ENCODE peak calls at places on chromosomes 2 and 18, in nine cellular contexts. V is heart left ventricle, Y is small intestine, C is tibial artery, U is aorta, B is GM23338, T is hepatocyte, W is Peyer's patch, G is neural progenitor cell. J is an unnamed sample.
A peak's percentile ranks its signal among the peaks of the same experiment; 100 is the strongest.

GRCh38 chr2:72630767-72631166 is 195.1 kb downstream of the EXOC6B start:
- DNase-seq in V (no peak), Y (no peak), C (no peak), U (no peak), B (no peak), T (no peak), W (no peak), G (no peak), J (no peak)

GRCh38 chr2:72915907-72916742 is 1.2 kb upstream of the EMX1 start:
- DNase-seq in V (no peak), Y (peak; percentile 83), C (peak; percentile 60), U (peak; percentile 77), B (peak; percentile 92), T (peak; percentile 79), W (no peak), G (peak; percentile 94), J (no peak)

GRCh38 chr2:37852585-37853014 is 72.5 kb upstream of the RMDN2 start:
- DNase-seq in V (no peak), Y (no peak), C (no peak), U (no peak), B (no peak), T (no peak), W (no peak), G (no peak), J (no peak)

GRCh38 chr2:178404380-178404767 is 46.6 kb downstream of the PRKRA start:
- DNase-seq in V (no peak), Y (no peak), C (no peak), U (no peak), B (no peak), T (no peak), W (no peak), G (no peak), J (no peak)

GRCh38 chr18:5057348-5058012 is 139.6 kb downstream of the AKAIN1 start:
- DNase-seq in V (peak; percentile 38), Y (peak; percentile 52), C (peak; percentile 64), U (peak; percentile 79), B (peak; percentile 89), T (peak; percentile 78), W (no peak), G (peak; percentile 85), J (peak; percentile 23)

GRCh38 chr2:232385660-232386489 is 7.3 kb downstream of the ALPP start:
- DNase-seq in V (no peak), Y (no peak), C (no peak), U (no peak), B (peak; percentile 72), T (peak; percentile 83), W (no peak), G (peak; percentile 22), J (no peak)

GRCh38 chr2:48425402-48425801 is 104.6 kb upstream of the STON1 start:
- DNase-seq in V (no peak), Y (no peak), C (no peak), U (no peak), B (no peak), T (no peak), W (no peak), G (no peak), J (no peak)

GRCh38 chr2:56456791-56457190 is 273.0 kb downstream of the CCDC85A start:
- DNase-seq in V (no peak), Y (no peak), C (no peak), U (no peak), B (no peak), T (no peak), W (no peak), G (no peak), J (no peak)

GRCh38 chr2:68135448-68136320 is 22.0 kb upstream of the PNO1 start:
- DNase-seq in V (no peak), Y (peak; percentile 48), C (no peak), U (no peak), B (no peak), T (no peak), W (no peak), G (no peak), J (no peak)

GRCh38 chr2:68365087-68365486 is at the start of gene PLEK:
- DNase-seq in V (peak; percentile 38), Y (peak; percentile 9), C (peak; percentile 77), U (peak; percentile 76), B (no peak), T (no peak), W (peak; percentile 79), G (no peak), J (peak; percentile 56)

GRCh38 chr2:9310390-9310789 is 103.8 kb downstream of the ASAP2 start:
- DNase-seq in V (peak; percentile 66), Y (peak; percentile 80), C (peak; percentile 88), U (peak; percentile 86), B (no peak), T (peak; percentile 36), W (no peak), G (no peak), J (peak; percentile 72)

GRCh38 chr2:1613731-1614354 is 130.5 kb downstream of the PXDN start:
- DNase-seq in V (no peak), Y (no peak), C (no peak), U (peak; percentile 56), B (peak; percentile 54), T (no peak), W (no peak), G (no peak), J (peak; percentile 47)

GRCh38 chr2:105933906-105934305 is 189.2 kb downstream of the NCK2 start:
- DNase-seq in V (no peak), Y (no peak), C (no peak), U (no peak), B (peak; percentile 11), T (peak; percentile 32), W (no peak), G (no peak), J (no peak)

GRCh38 chr2:236661762-236662110 is 92.1 kb downstream of the ACKR3 start:
- DNase-seq in V (no peak), Y (no peak), C (no peak), U (no peak), B (no peak), T (no peak), W (no peak), G (no peak), J (no peak)

GRCh38 chr2:42249887-42250286 is 80.7 kb downstream of the EML4 start:
- DNase-seq in V (peak; percentile 41), Y (peak; percentile 65), C (no peak), U (no peak), B (no peak), T (no peak), W (no peak), G (no peak), J (no peak)

GRCh38 chr2:123953848-123954247 is 71.2 kb upstream of the CNTNAP5 start:
- DNase-seq in V (no peak), Y (no peak), C (no peak), U (no peak), B (no peak), T (peak; percentile 31), W (no peak), G (no peak), J (no peak)

GRCh38 chr18:40949138-40949949 is 1005.7 kb upstream of the PIK3C3 start:
- DNase-seq in V (no peak), Y (no peak), C (no peak), U (peak; percentile 44), B (no peak), T (no peak), W (no peak), G (no peak), J (no peak)

DNA sequence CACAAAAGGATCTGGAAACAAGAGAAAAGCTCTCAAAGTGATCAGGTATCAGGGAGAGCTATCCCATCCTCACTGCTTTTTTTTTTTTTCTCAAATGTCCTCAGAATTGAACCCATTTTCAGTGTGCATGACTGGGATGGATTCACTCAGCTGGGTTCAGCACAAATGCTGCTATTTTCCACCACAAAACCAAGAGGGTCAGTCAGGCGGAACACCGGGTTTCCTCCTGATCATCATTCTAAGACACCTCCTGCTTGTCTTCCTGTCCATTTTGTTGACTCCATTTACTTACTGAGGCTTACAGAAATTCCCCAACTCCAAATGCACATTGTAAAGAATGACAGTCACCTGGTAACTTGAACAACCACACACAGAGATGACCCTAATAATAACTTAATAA is 39.9 kb downstream of the CYRIA start:
- DNase-seq in V (no peak), Y (no peak), C (no peak), U (no peak), B (no peak), T (no peak), W (peak; percentile 84), G (no peak), J (no peak)
- H3K4me1 ChIP-seq in V (peaks cover 97% of the 10 kb centered on the region), Y (peaks cover 10% of the 10 kb centered on the region), C (peaks cover 16% of the 10 kb centered on the region), U (no peaks in the 10 kb centered on the region), B (peaks cover 16% of the 10 kb centered on the region), T (no peaks in the 10 kb centered on the region), W (peaks cover 16% of the 10 kb centered on the region), G (peaks cover 15% of the 10 kb centered on the region), J (peaks cover 64% of the 10 kb centered on the region)

GRCh38 chr2:62570861-62571698 is 65.1 kb upstream of the TMEM17 start:
- DNase-seq in V (no peak), Y (peak; percentile 42), C (peak; percentile 67), U (no peak), B (peak; percentile 73), T (peak; percentile 50), W (no peak), G (peak; percentile 17), J (peak; percentile 21)
- H3K4me1 ChIP-seq in V (peaks cover 5% of the 10 kb centered on the region), Y (peaks cover 3% of the 10 kb centered on the region), C (peaks cover 9% of the 10 kb centered on the region), U (no peaks in the 10 kb centered on the region), B (peaks cover 12% of the 10 kb centered on the region), T (peaks cover 9% of the 10 kb centered on the region), W (no peaks in the 10 kb centered on the region), G (peaks cover 11% of the 10 kb centered on the region), J (peaks cover 12% of the 10 kb centered on the region)

GRCh38 chr2:112646102-112646719 is 472 bp downstream of the SLC20A1 start:
- DNase-seq in V (no peak), Y (peak; percentile 29), C (no peak), U (peak; percentile 87), B (peak; percentile 32), T (no peak), W (no peak), G (peak; percentile 34), J (no peak)

GRCh38 chr2:112645396-112646101 is at the start of gene SLC20A1:
- DNase-seq in V (peak; percentile 97), Y (peak; percentile 95), C (peak; percentile 97), U (peak; percentile 99), B (peak; percentile 96), T (peak; percentile 96), W (peak; percentile 94), G (peak; percentile 97), J (peak; percentile 96)

GRCh38 chr2:112644933-112645395 is 775 bp upstream of the SLC20A1 start:
- DNase-seq in V (no peak), Y (no peak), C (no peak), U (no peak), B (no peak), T (no peak), W (no peak), G (no peak), J (no peak)

GRCh38 chr2:112646791-112647720 is 1.3 kb downstream of the SLC20A1 start:
- DNase-seq in V (no peak), Y (no peak), C (no peak), U (no peak), B (peak; percentile 43), T (no peak), W (no peak), G (peak; percentile 53), J (no peak)

GRCh38 chr2:112648081-112648480 is 2.3 kb downstream of the SLC20A1 start:
- DNase-seq in V (no peak), Y (no peak), C (no peak), U (no peak), B (no peak), T (no peak), W (no peak), G (no peak), J (no peak)
- H3K4me1 ChIP-seq in V (peaks cover 72% of the 10 kb centered on the region), Y (peaks cover 18% of the 10 kb centered on the region), C (peaks cover 14% of the 10 kb centered on the region), U (peaks cover 2% of the 10 kb centered on the region), B (peaks cover 31% of the 10 kb centered on the region), T (peaks cover 16% of the 10 kb centered on the region), W (no peaks in the 10 kb centered on the region), G (peaks cover 26% of the 10 kb centered on the region), J (peaks cover 67% of the 10 kb centered on the region)

GRCh38 chr2:134927195-134927594 is 8.6 kb downstream of the CCNT2 start:
- DNase-seq in V (no peak), Y (no peak), C (no peak), U (no peak), B (no peak), T (no peak), W (no peak), G (no peak), J (no peak)
- H3K4me1 ChIP-seq in V (peaks cover 81% of the 10 kb centered on the region), Y (peaks cover 10% of the 10 kb centered on the region), C (peaks cover 24% of the 10 kb centered on the region), U (peaks cover 2% of the 10 kb centered on the region), B (peaks cover 27% of the 10 kb centered on the region), T (peaks cover 8% of the 10 kb centered on the region), W (no peaks in the 10 kb centered on the region), G (peaks cover 2% of the 10 kb centered on the region), J (peaks cover 88% of the 10 kb centered on the region)

J was measured in left ventricle myocardium inferior.